ENCODE peak calls at places on chromosomes 7 and 10, in eight cellular contexts. O is heart right ventricle, X is NAMALWA, S is kidney glomerular epithelial cell, W is GM10248, M is T-helper 1 cell, B is sigmoid colon, R is LNCaP clone FGC. Q is an unnamed sample.

GRCh38 chr10:95392711-95393164 is 101.9 kb upstream of the PDLIM1 start:
- DNase-seq in S (no peak), W (no peak), O (no peak), B (no peak), R (no peak), M (no peak), X (no peak), Q (no peak)

GRCh38 chr10:3892440-3893101 is 107.6 kb upstream of the KLF6 start:
- DNase-seq in X (no peak), O (no peak), W (no peak), R (no peak), S (no peak), M (no peak), B (no peak), Q (no peak)

GRCh38 chr10:34141032-34141431 is 674.1 kb downstream of the PARD3 start:
- DNase-seq in W (no peak), S (no peak), B (no peak), O (no peak), R (no peak), M (no peak), X (no peak), Q (no peak)

GRCh38 chr10:88293073-88293472 is 290.0 kb downstream of the RNLS start:
- DNase-seq in R (no peak), S (no peak), B (no peak), X (no peak), O (no peak), W (no peak), M (no peak), Q (no peak)

GRCh38 chr10:114616516-114616915 is 41.6 kb downstream of the ABLIM1 start:
- DNase-seq in R (no peak), O (no peak), W (no peak), M (no peak), X (no peak), S (no peak), B (no peak), Q (no peak)

GRCh38 chr7:94303736-94304135 is 91.0 kb upstream of the COL1A2 start:
- DNase-seq in W (no peak), R (no peak), M (no peak), S (no peak), B (peak; percentile 72), O (no peak), X (no peak), Q (peak; percentile 14)

GRCh38 chr10:60456053-60456452 is 66.4 kb upstream of the ANK3 start:
- DNase-seq in R (no peak), X (no peak), M (no peak), W (no peak), B (no peak), S (no peak), O (no peak), Q (no peak)

GRCh38 chr10:29845166-29845565 is 210.4 kb upstream of the SVIL start:
- DNase-seq in O (no peak), R (no peak), B (no peak), W (no peak), S (no peak), X (no peak), M (no peak), Q (no peak)

GRCh38 chr10:29646960-29647431 is 12.2 kb upstream of the SVIL start:
- DNase-seq in X (no peak), R (no peak), B (peak; percentile 77), W (no peak), O (no peak), M (no peak), S (no peak), Q (no peak)

GRCh38 chr10:97475936-97476594 is 22.2 kb downstream of the MMS19 start:
- DNase-seq in S (no peak), O (no peak), M (no peak), B (no peak), X (no peak), W (no peak), R (no peak), Q (no peak)

GRCh38 chr10:114638874-114639625 is 19.0 kb downstream of the ABLIM1 start:
- DNase-seq in X (no peak), M (no peak), B (no peak), R (no peak), W (no peak), S (peak; percentile 89), O (no peak), Q (no peak)

GRCh38 chr7:28296571-28297483 is 115.5 kb upstream of the CREB5 start:
- DNase-seq in X (peak; percentile 73), B (no peak), M (no peak), W (no peak), R (no peak), O (peak; percentile 22), S (peak; percentile 16), Q (peak; percentile 18)

GRCh38 chr10:127695431-127695830 is 41.6 kb upstream of the FOXI2 start:
- DNase-seq in S (no peak), M (no peak), X (no peak), O (no peak), R (no peak), W (no peak), B (no peak), Q (no peak)

GRCh38 chr7:40571796-40572195 is 437.0 kb downstream of the SUGCT start:
- DNase-seq in O (no peak), S (no peak), W (no peak), R (no peak), M (no peak), X (no peak), B (no peak), Q (no peak)

GRCh38 chr7:106313456-106313891 is 28.7 kb upstream of the NAMPT start:
- DNase-seq in B (no peak), X (no peak), W (no peak), M (no peak), O (no peak), S (peak; percentile 85), R (peak; percentile 89), Q (peak; percentile 16)

GRCh38 chr10:33132626-33133025 is 174.6 kb upstream of the ITGB1 start:
- DNase-seq in S (no peak), X (peak; percentile 38), B (no peak), M (no peak), R (no peak), W (no peak), O (no peak), Q (no peak)

GRCh38 chr10:88165849-88166271 is 302.4 kb downstream of the PTEN start:
- DNase-seq in O (no peak), B (no peak), M (no peak), S (no peak), W (no peak), R (no peak), X (no peak), Q (no peak)

GRCh38 chr7:93146465-93147127 is 1.6 kb downstream of the SAMD9L start:
- DNase-seq in R (no peak), M (no peak), X (peak; percentile 31), W (no peak), B (no peak), O (no peak), S (no peak), Q (no peak)

GRCh38 chr10:52351911-52352310 is 37.8 kb downstream of the DKK1 start:
- DNase-seq in M (no peak), R (no peak), X (no peak), B (no peak), W (no peak), S (no peak), O (no peak), Q (no peak)

GRCh38 chr7:142445019-142445686 is 187.3 kb upstream of the PRSS58 start:
- DNase-seq in O (no peak), R (no peak), W (no peak), S (no peak), B (no peak), X (peak; percentile 46), M (no peak), Q (no peak)

GRCh38 chr10:71396084-71396713 is 521 bp upstream of the CDH23 start:
- DNase-seq in R (no peak), S (no peak), B (peak; percentile 75), W (peak; percentile 56), M (no peak), X (no peak), O (peak; percentile 66), Q (peak; percentile 76)

GRCh38 chr10:29535012-29535777 is 99.6 kb downstream of the SVIL start:
- DNase-seq in X (no peak), S (peak; percentile 99), R (no peak), W (no peak), M (no peak), O (peak; percentile 56), B (peak; percentile 81), Q (peak; percentile 80)

GRCh38 chr7:135995751-135996150 is 18.6 kb upstream of the MTPN start:
- DNase-seq in O (no peak), R (no peak), X (no peak), B (no peak), S (no peak), W (no peak), M (no peak), Q (no peak)

GRCh38 chr10:14403846-14404623 is 73.3 kb upstream of the FRMD4A start:
- DNase-seq in X (no peak), O (no peak), M (no peak), S (no peak), W (no peak), B (no peak), R (no peak), Q (no peak)

GRCh38 chr10:81514811-81515210 is 360.2 kb upstream of the NRG3 start:
- DNase-seq in R (no peak), X (no peak), M (no peak), S (no peak), W (no peak), O (no peak), B (no peak), Q (no peak)

GRCh38 chr7:120856621-120857352 is 1.2 kb downstream of the TSPAN12 start:
- DNase-seq in S (peak; percentile 32), W (peak; percentile 73), B (peak; percentile 66), X (peak; percentile 75), M (no peak), O (peak; percentile 36), R (no peak), Q (peak; percentile 39)